ENCODE peak calls at places on chromosome 16, in eight cellular contexts. G is A549, Z is HepG2, H is tibial nerve, L is ovary, S is suprapubic skin, F is stomach, U is transverse colon. A is an unnamed sample.

GRCh38 chr16:25868041-25868600 is 176.4 kb downstream of the HS3ST4 start:
- DNase-seq in G (no peak), Z (no peak), H (no peak), L (no peak), S (no peak), F (no peak), U (no peak), A (no peak)

GRCh38 chr16:31243734-31244670 is 15.8 kb upstream of the ITGAM start:
- DNase-seq in G (no peak), Z (no peak), H (no peak), L (no peak), S (no peak), F (no peak), U (no peak), A (no peak)

GRCh38 chr16:88988980-88989791 is 12.2 kb upstream of the CBFA2T3 start:
- DNase-seq in G (no peak), Z (no peak), H (no peak), L (no peak), S (no peak), F (no peak), U (no peak), A (no peak)

GRCh38 chr16:67930191-67930590 is 1.5 kb downstream of the CTRL start:
- DNase-seq in G (no peak), Z (no peak), H (no peak), L (no peak), S (peak), F (no peak), U (no peak), A (peak)

GRCh38 chr16:4753227-4753626 is 13.7 kb downstream of the ZNF500 start:
- DNase-seq in G (no peak), Z (no peak), H (no peak), L (no peak), S (no peak), F (no peak), U (no peak), A (no peak)

GRCh38 chr16:49464093-49464492 is 90.5 kb downstream of the C16orf78 start:
- DNase-seq in G (no peak), Z (no peak), H (no peak), L (no peak), S (peak), F (no peak), U (no peak), A (peak)

GRCh38 chr16:89358030-89359005 is 132.0 kb downstream of the ANKRD11 start:
- DNase-seq in G (no peak), Z (no peak), H (no peak), L (peak), S (no peak), F (no peak), U (peak), A (no peak)

GRCh38 chr16:70638814-70639792 is 7.3 kb upstream of the IL34 start:
- DNase-seq in G (no peak), Z (peak), H (no peak), L (no peak), S (no peak), F (no peak), U (peak), A (peak)

GRCh38 chr16:50719401-50720337 is 22.2 kb upstream of the CYLD start:
- DNase-seq in G (no peak), Z (peak), H (no peak), L (no peak), S (no peak), F (peak), U (peak), A (peak)

GRCh38 chr16:20203277-20203676 is 124.0 kb downstream of the GP2 start:
- DNase-seq in G (no peak), Z (no peak), H (no peak), L (no peak), S (no peak), F (no peak), U (no peak), A (no peak)

GRCh38 chr16:89402962-89403361 is 87.4 kb downstream of the ANKRD11 start:
- DNase-seq in G (no peak), Z (no peak), H (no peak), L (no peak), S (no peak), F (no peak), U (no peak), A (no peak)

GRCh38 chr16:70777973-70778406 is 23.0 kb downstream of the VAC14 start:
- DNase-seq in G (peak), Z (no peak), H (no peak), L (no peak), S (no peak), F (no peak), U (no peak), A (no peak)

GRCh38 chr16:49827806-49828428 is 28.0 kb downstream of the ZNF423 start:
- DNase-seq in G (no peak), Z (no peak), H (peak), L (no peak), S (no peak), F (no peak), U (no peak), A (no peak)

GRCh38 chr16:86874141-86874540 is 295.8 kb downstream of the FOXL1 start:
- DNase-seq in G (no peak), Z (no peak), H (no peak), L (no peak), S (no peak), F (no peak), U (no peak), A (no peak)

GRCh38 chr16:3317315-3317999 is 12.2 kb downstream of the ZNF75A start:
- DNase-seq in G (no peak), Z (no peak), H (no peak), L (no peak), S (no peak), F (no peak), U (no peak), A (no peak)

GRCh38 chr16:47574091-47575054 is 113.2 kb downstream of the PHKB start:
- DNase-seq in G (no peak), Z (no peak), H (no peak), L (no peak), S (no peak), F (no peak), U (no peak), A (no peak)

GRCh38 chr16:4525069-4525468 is 13.5 kb downstream of the CDIP1 start:
- DNase-seq in G (no peak), Z (no peak), H (no peak), L (no peak), S (no peak), F (no peak), U (no peak), A (no peak)

DNA sequence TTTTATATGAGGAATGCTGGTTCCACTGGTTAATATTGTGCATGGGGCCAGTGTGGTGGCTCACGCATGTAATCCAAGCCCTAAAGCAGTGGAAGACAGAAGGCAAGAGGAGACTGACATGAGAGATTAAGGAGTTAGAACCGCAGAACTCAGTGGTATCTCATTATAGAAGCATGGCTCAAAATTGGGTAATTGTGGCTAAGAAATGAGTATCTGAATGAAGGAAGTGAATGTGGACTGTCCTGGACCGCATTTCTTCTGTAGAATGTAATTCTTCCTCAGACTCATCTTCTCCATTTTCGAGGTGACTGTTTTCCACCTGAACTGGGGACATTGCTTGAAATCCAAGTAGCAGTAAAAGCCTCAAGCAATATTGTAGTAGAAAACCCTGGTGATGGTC is 42.6 kb upstream of the CDR2 start:
- DNase-seq in G (no peak), Z (no peak), H (no peak), L (no peak), S (no peak), F (no peak), U (no peak), A (no peak)
- TF ChIP-seq EP300 in G (no peak), Z (no peak), H (no peak), L (no peak), S (no peak), F (no peak), U (no peak), A (no peak)

GRCh38 chr16:22898874-22899348 is 84.9 kb downstream of the HS3ST2 start:
- DNase-seq in G (peak), Z (peak), H (peak), L (peak), S (peak), F (peak), U (peak), A (peak)
- TF ChIP-seq EP300 in G (no peak), Z (no peak), H (peak), L (no peak), S (no peak), F (no peak), U (no peak), A (no peak)

DNA sequence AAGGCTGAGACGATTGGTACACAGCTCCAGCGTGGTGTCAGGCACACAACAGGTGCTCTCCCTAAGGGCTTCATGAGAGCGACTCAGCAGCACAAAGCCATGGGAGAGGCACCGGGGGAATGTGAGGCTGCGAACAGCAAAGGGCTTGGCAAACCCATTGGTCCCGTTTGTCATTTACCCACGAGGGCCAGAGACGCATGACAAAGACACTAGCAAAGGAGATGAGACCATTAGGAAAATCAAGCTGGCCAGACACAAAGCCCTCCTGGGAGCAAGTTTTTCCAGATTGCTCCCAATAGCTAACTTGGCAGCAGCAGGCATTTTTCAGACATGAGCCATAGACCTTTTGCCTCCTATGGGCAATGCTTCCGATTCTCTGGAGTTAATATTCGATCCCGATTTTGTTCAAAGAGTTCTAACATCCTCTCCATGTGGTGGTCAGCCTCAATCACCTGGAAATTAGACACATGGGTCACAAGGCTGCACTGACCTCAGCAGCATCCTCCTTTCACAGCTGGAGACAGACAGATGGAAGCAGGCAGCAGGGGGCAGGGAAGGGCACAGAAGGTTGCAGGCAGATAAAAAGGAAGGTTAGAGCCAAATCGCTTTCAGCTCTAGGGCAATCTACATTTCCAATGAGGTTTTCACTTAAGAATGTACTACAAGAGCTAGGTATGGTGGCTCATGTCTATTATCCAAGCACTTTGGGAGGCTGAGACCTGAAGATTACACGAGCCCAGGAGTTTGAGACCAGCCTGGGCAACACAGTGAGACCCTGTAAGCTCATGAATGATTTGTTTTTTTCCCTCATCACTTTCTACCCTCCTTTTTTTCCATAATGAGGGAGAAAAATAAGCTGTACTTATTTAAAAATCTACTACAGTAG is 38.1 kb downstream of the TK2 start:
- DNase-seq in G (peak), Z (no peak), H (no peak), L (no peak), S (no peak), F (peak), U (no peak), A (peak)
- TF ChIP-seq EP300 in G (peak), Z (no peak), H (peak), L (no peak), S (no peak), F (no peak), U (no peak), A (no peak)

DNA sequence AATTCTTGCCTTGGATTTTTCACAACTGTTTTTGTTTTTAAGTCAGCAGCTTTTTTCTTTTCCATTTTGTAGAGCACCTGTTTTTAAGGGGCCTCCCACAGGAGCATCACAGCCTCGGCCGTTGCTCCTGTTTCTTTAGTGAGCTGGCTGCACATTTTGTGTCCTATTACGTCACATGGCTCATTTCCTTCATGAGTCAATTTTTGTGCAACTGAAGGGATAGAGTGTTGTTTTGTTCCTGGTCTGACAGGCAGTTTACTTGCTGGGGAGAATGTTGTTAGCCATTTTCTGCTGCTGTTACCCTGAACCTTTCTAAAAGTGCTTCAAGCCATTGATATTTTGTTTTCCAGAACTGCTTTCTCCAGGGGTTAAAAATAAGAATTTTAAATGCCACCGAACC is 45.0 kb upstream of the CRISPLD2 start:
- DNase-seq in G (no peak), Z (no peak), H (peak), L (no peak), S (no peak), F (no peak), U (no peak), A (peak)
- TF ChIP-seq EP300 in G (no peak), Z (no peak), H (peak), L (no peak), S (no peak), F (no peak), U (no peak), A (no peak)

GRCh38 chr16:15775209-15775608 is 81.6 kb downstream of the MYH11 start:
- DNase-seq in G (peak), Z (no peak), H (no peak), L (no peak), S (no peak), F (no peak), U (no peak), A (no peak)
- TF ChIP-seq EP300 in G (no peak), Z (no peak), H (no peak), L (no peak), S (no peak), F (no peak), U (no peak), A (no peak)

DNA sequence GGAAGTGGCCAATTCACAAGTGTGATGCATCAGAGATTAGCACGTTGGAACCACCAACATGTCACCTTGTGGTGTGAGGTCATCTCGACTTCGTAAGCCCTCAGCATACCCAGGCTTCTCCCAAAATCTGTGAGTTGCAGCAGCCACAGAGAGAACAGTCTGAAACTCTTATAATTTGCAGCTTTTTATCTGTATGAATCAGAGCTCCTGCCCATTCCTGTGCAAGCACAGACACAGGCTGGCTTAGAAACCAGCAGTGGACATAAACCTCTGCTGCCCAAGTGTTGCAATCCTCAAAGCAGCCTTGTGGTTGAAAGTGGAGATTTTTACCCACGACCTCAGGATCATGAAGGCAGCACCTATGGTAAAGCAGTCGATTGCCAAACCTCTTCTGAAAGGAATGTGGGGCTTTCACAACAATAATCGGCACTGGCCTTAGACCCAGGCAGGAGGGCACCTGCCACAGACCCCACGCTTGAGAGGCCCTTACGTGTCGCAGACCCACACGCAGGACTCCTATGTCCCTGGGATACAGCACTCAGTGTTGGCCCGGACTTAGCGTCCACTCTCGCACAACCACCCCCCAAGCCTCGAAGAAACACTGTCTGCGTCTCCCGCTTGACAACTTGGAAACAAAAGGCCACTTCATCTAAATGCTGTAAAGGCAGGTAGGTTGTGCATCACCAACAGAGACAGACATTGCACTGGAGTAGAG is 24.5 kb upstream of the OSGIN1 start:
- DNase-seq in G (no peak), Z (peak), H (no peak), L (no peak), S (no peak), F (no peak), U (no peak), A (no peak)
- TF ChIP-seq EP300 in G (no peak), Z (no peak), H (no peak), L (no peak), S (no peak), F (no peak), U (no peak), A (no peak)

GRCh38 chr16:58448890-58449289 is 51.1 kb upstream of the NDRG4 start:
- DNase-seq in G (no peak), Z (peak), H (no peak), L (no peak), S (no peak), F (no peak), U (no peak), A (no peak)
- TF ChIP-seq EP300 in G (no peak), Z (no peak), H (no peak), L (no peak), S (no peak), F (no peak), U (no peak), A (no peak)

DNA sequence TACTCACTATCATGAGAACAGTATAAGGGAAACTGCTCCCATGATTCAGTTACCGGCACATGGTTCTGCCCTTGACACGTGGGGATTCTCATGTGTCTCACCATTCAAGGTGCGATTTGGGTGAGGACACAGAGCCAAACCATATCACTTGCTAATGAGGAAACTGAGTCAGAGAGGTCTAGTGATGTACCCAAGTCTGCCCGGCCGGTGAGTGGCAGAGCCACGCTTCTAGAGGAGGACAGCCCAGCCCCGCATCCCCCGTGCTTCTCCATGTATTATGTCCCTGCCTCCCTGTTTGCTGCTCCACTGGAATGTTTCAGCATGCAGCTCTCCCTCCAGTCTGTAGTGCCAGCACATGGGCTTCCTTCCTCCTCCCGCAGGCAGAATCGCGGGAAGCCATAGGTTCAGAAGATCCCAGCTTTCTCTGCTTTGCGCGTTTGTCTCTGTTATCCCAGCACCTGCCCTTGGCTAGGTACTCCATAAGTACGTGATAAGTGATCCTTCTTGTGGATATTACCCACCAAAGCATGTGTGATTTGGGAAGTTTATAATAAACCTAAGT is 103.7 kb downstream of the CLEC16A start:
- DNase-seq in G (no peak), Z (no peak), H (no peak), L (no peak), S (no peak), F (no peak), U (no peak), A (peak)
- TF ChIP-seq EP300 in G (no peak), Z (no peak), H (no peak), L (no peak), S (no peak), F (no peak), U (no peak), A (no peak)

GRCh38 chr16:72689851-72690250 is 358.1 kb downstream of the ZFHX3 start:
- DNase-seq in G (no peak), Z (no peak), H (no peak), L (no peak), S (no peak), F (no peak), U (no peak), A (no peak)
- TF ChIP-seq EP300 in G (no peak), Z (no peak), H (no peak), L (no peak), S (no peak), F (no peak), U (no peak), A (no peak)

GRCh38 chr16:1165511-1165910 is 12.6 kb downstream of the CACNA1H start:
- DNase-seq in G (no peak), Z (no peak), H (no peak), L (no peak), S (no peak), F (no peak), U (no peak), A (no peak)

GRCh38 chr16:1169285-1170075 is 16.6 kb downstream of the CACNA1H start:
- DNase-seq in G (no peak), Z (no peak), H (no peak), L (peak), S (no peak), F (no peak), U (peak), A (peak)

GRCh38 chr16:1168837-1169236 is 15.9 kb downstream of the CACNA1H start:
- DNase-seq in G (no peak), Z (no peak), H (no peak), L (no peak), S (no peak), F (no peak), U (no peak), A (no peak)

GRCh38 chr16:1164975-1165374 is 12.1 kb downstream of the CACNA1H start:
- DNase-seq in G (no peak), Z (no peak), H (no peak), L (no peak), S (no peak), F (no peak), U (no peak), A (no peak)

GRCh38 chr16:1167276-1168107 is 14.6 kb downstream of the CACNA1H start:
- DNase-seq in G (no peak), Z (no peak), H (no peak), L (no peak), S (no peak), F (no peak), U (no peak), A (no peak)
- TF ChIP-seq EP300 in G (no peak), Z (no peak), H (no peak), L (no peak), S (no peak), F (no peak), U (no peak), A (no peak)